ENCODE peak calls at places on chromosome 4, in seven cellular contexts. P, L, A, T, Z, Q and M are unnamed samples.

GRCh38 chr4:40299126-40299525 is 36.0 kb upstream of the CHRNA9 start:
- DNase-seq in Q (no peak), A (no peak), P (no peak), L (no peak), Z (no peak), T (no peak), M (no peak)

GRCh38 chr4:68162196-68162595 is 32.5 kb upstream of the TMPRSS11F start:
- DNase-seq in A (no peak), T (no peak), P (no peak), L (no peak), Q (no peak), Z (no peak), M (no peak)

GRCh38 chr4:47667552-47667951 is 170.3 kb downstream of the CORIN start:
- DNase-seq in Z (no peak), A (no peak), Q (no peak), T (no peak), P (no peak), L (no peak), M (no peak)

GRCh38 chr4:53905935-53906377 is 158.4 kb downstream of the CHIC2 start:
- DNase-seq in A (peak; percentile 15), P (peak; percentile 88), T (no peak), Z (no peak), L (peak; percentile 89), Q (peak; percentile 85), M (no peak)

GRCh38 chr4:70914631-70915030 is 12.5 kb downstream of the MOB1B start:
- DNase-seq in P (no peak), A (no peak), Q (no peak), T (no peak), L (no peak), Z (no peak), M (no peak)

GRCh38 chr4:110164856-110165255 is 33.6 kb downstream of the ELOVL6 start:
- DNase-seq in P (no peak), A (no peak), T (no peak), L (no peak), Z (no peak), Q (no peak), M (no peak)

GRCh38 chr4:110475881-110476818 is at the start of gene ENPEP:
- DNase-seq in T (no peak), Q (peak; percentile 70), P (peak; percentile 69), Z (no peak), L (peak; percentile 71), A (peak; percentile 15), M (no peak)

GRCh38 chr4:47198791-47199190 is 167.4 kb downstream of the GABRB1 start:
- DNase-seq in T (no peak), P (no peak), Q (no peak), L (no peak), Z (no peak), A (no peak), M (no peak)

GRCh38 chr4:92021203-92021602 is 282.6 kb upstream of the GRID2 start:
- DNase-seq in T (no peak), L (no peak), A (no peak), Z (no peak), P (no peak), Q (no peak), M (no peak)

GRCh38 chr4:48017108-48017527 is 546 bp downstream of the NIPAL1 start:
- DNase-seq in Z (no peak), L (peak; percentile 61), P (peak; percentile 58), Q (peak; percentile 64), A (peak; percentile 9), T (peak; percentile 79), M (no peak)

GRCh38 chr4:152094851-152095700 is 334.3 kb upstream of the GATB start:
- DNase-seq in T (no peak), A (no peak), L (peak; percentile 47), Z (no peak), Q (peak; percentile 42), P (peak; percentile 81), M (no peak)

GRCh38 chr4:165864228-165864627 is 8.8 kb upstream of the TLL1 start:
- DNase-seq in Q (peak; percentile 16), L (peak; percentile 21), T (no peak), P (no peak), A (no peak), Z (no peak), M (no peak)

GRCh38 chr4:24800273-24800880 is 5.0 kb downstream of the SOD3 start:
- DNase-seq in T (no peak), Z (no peak), Q (peak; percentile 36), P (no peak), A (no peak), L (peak; percentile 44), M (no peak)

GRCh38 chr4:168917150-168917779 is 92.8 kb downstream of the CBR4 start:
- DNase-seq in P (peak; percentile 83), A (peak; percentile 57), Q (peak; percentile 79), T (no peak), Z (no peak), L (peak; percentile 72), M (no peak)

GRCh38 chr4:153393397-153393796 is 48.9 kb downstream of the MND1 start:
- DNase-seq in T (peak; percentile 74), Z (no peak), A (no peak), P (peak; percentile 84), L (peak; percentile 43), Q (peak; percentile 50), M (no peak)

GRCh38 chr4:182189107-182189878 is 53.9 kb upstream of the TENM3 start:
- DNase-seq in L (peak; percentile 81), A (no peak), Z (no peak), P (peak; percentile 81), Q (peak; percentile 80), T (no peak), M (no peak)

GRCh38 chr4:141375855-141376254 is 155.2 kb downstream of the ZNF330 start:
- DNase-seq in P (peak; percentile 84), L (peak; percentile 84), T (no peak), Q (peak; percentile 79), Z (no peak), A (no peak), M (no peak)
- TF ChIP-seq CTCF in P (peak; percentile 57), L (peak; percentile 57), T (peak; percentile 13), Q (peak; percentile 88), Z (no peak), A (no peak), M (no peak)

GRCh38 chr4:147599206-147599605 is 18.0 kb upstream of the TMEM184C start:
- DNase-seq in Q (no peak), A (no peak), Z (no peak), P (no peak), T (no peak), L (no peak), M (no peak)

GRCh38 chr4:147594107-147594506 is 23.1 kb upstream of the TMEM184C start:
- DNase-seq in Z (no peak), L (peak; percentile 28), T (no peak), P (no peak), A (no peak), Q (no peak), M (no peak)

GRCh38 chr4:147596976-147597375 is 20.2 kb upstream of the TMEM184C start:
- DNase-seq in P (peak; percentile 76), Z (no peak), Q (peak; percentile 83), A (no peak), L (peak; percentile 80), T (peak; percentile 67), M (no peak)

GRCh38 chr4:147597561-147597960 is 19.6 kb upstream of the TMEM184C start:
- DNase-seq in A (no peak), Q (no peak), Z (no peak), P (no peak), T (no peak), L (no peak), M (no peak)

GRCh38 chr4:147596377-147596776 is 20.8 kb upstream of the TMEM184C start:
- DNase-seq in A (no peak), P (no peak), T (no peak), L (no peak), Q (no peak), Z (no peak), M (no peak)
- TF ChIP-seq CTCF in A (no peak), P (no peak), T (no peak), L (no peak), Q (no peak), Z (no peak), M (no peak)

GRCh38 chr4:77711469-77711868 is 105.8 kb downstream of the CXCL13 start:
- DNase-seq in Q (no peak), A (no peak), T (no peak), P (no peak), L (no peak), Z (no peak), M (no peak)

GRCh38 chr4:77712675-77713074 is 106.5 kb downstream of the CNOT6L start:
- DNase-seq in A (no peak), T (no peak), Z (no peak), Q (no peak), L (no peak), P (no peak), M (no peak)

GRCh38 chr4:77713884-77714283 is 105.3 kb downstream of the CNOT6L start:
- DNase-seq in A (no peak), L (no peak), P (no peak), Z (no peak), T (no peak), Q (no peak), M (no peak)

GRCh38 chr4:77714514-77714913 is 104.7 kb downstream of the CNOT6L start:
- DNase-seq in L (no peak), Q (no peak), T (no peak), Z (no peak), A (no peak), P (no peak), M (no peak)

GRCh38 chr4:77715414-77716290 is 103.5 kb downstream of the CNOT6L start:
- DNase-seq in L (no peak), P (no peak), Z (no peak), Q (no peak), A (no peak), T (no peak), M (no peak)
- TF ChIP-seq CTCF in L (no peak), P (no peak), Z (no peak), Q (no peak), A (no peak), T (no peak), M (no peak)

GRCh38 chr4:94669672-94670664 is 87.8 kb upstream of the BMPR1B start:
- DNase-seq in Q (no peak), A (no peak), L (no peak), Z (no peak), T (no peak), P (no peak), M (no peak)
- TF ChIP-seq CTCF in Q (no peak), A (no peak), L (no peak), Z (no peak), T (no peak), P (no peak), M (no peak)